ENCODE peak calls at places on chromosome 2, in five cellular contexts. One of them, this sample, is unnamed.

GRCh38 chr2:76391663-76392062 is 680.9 kb upstream of the GCFC2 start:
- DNase-seq in GM23248: no peak
- DNase-seq in A549: no peak
- DNase-seq in OCI-LY7: no peak
- DNase-seq in astrocyte: no peak
- DNase-seq in this sample: peak

GRCh38 chr2:25363733-25364132 is 22.0 kb upstream of the DNMT3A start:
- DNase-seq in OCI-LY7: no peak
- DNase-seq in GM23248: no peak
- DNase-seq in astrocyte: no peak
- DNase-seq in A549: no peak
- DNase-seq in this sample: no peak

GRCh38 chr2:194260185-194260584 is 1396.8 kb upstream of the SLC39A10 start:
- DNase-seq in A549: no peak
- DNase-seq in GM23248: no peak
- DNase-seq in astrocyte: no peak
- DNase-seq in OCI-LY7: no peak
- DNase-seq in this sample: no peak

GRCh38 chr2:30457316-30457715 is 10.3 kb downstream of the LCLAT1 start:
- DNase-seq in GM23248: no peak
- DNase-seq in A549: no peak
- DNase-seq in OCI-LY7: no peak
- DNase-seq in astrocyte: no peak
- DNase-seq in this sample: no peak

GRCh38 chr2:43840961-43841360 is 2.2 kb downstream of the ABCG8 start:
- DNase-seq in OCI-LY7: no peak
- DNase-seq in A549: no peak
- DNase-seq in GM23248: peak
- DNase-seq in astrocyte: no peak
- DNase-seq in this sample: no peak

GRCh38 chr2:74440378-74441110 is 1.2 kb downstream of the RTKN start:
- DNase-seq in OCI-LY7: peak
- DNase-seq in GM23248: peak
- DNase-seq in A549: peak
- DNase-seq in astrocyte: peak
- DNase-seq in this sample: peak

GRCh38 chr2:226554726-226555125 is 244.9 kb downstream of the IRS1 start:
- DNase-seq in GM23248: peak
- DNase-seq in OCI-LY7: no peak
- DNase-seq in A549: no peak
- DNase-seq in astrocyte: no peak
- DNase-seq in this sample: no peak

GRCh38 chr2:200615247-200615646 is 29.4 kb downstream of the AOX1 start:
- DNase-seq in astrocyte: peak
- DNase-seq in A549: peak
- DNase-seq in GM23248: peak
- DNase-seq in OCI-LY7: no peak
- DNase-seq in this sample: no peak

GRCh38 chr2:80086831-80087230 is 217.7 kb downstream of the LRRTM1 start:
- DNase-seq in astrocyte: peak
- DNase-seq in OCI-LY7: no peak
- DNase-seq in GM23248: peak
- DNase-seq in A549: no peak
- DNase-seq in this sample: no peak

GRCh38 chr2:99488587-99488998 is 1.2 kb downstream of the REV1 start:
- DNase-seq in astrocyte: peak
- DNase-seq in A549: no peak
- DNase-seq in OCI-LY7: peak
- DNase-seq in GM23248: peak
- DNase-seq in this sample: peak

GRCh38 chr2:1816414-1816911 is 72.1 kb upstream of the PXDN start:
- DNase-seq in astrocyte: peak
- DNase-seq in GM23248: peak
- DNase-seq in A549: no peak
- DNase-seq in OCI-LY7: no peak
- DNase-seq in this sample: no peak

GRCh38 chr2:152097291-152098032 is 1.4 kb downstream of the CACNB4 start:
- DNase-seq in GM23248: peak
- DNase-seq in OCI-LY7: no peak
- DNase-seq in astrocyte: no peak
- DNase-seq in A549: peak
- DNase-seq in this sample: no peak

GRCh38 chr2:36993841-36994620 is 27.7 kb upstream of the STRN start:
- DNase-seq in astrocyte: no peak
- DNase-seq in OCI-LY7: no peak
- DNase-seq in GM23248: peak
- DNase-seq in A549: no peak
- DNase-seq in this sample: no peak

GRCh38 chr2:43084699-43085091 is 141.7 kb downstream of the ZFP36L2 start:
- DNase-seq in GM23248: peak
- DNase-seq in OCI-LY7: no peak
- DNase-seq in astrocyte: peak
- DNase-seq in A549: no peak
- DNase-seq in this sample: peak

GRCh38 chr2:128324897-128325410 is 6.3 kb upstream of the HS6ST1 start:
- DNase-seq in OCI-LY7: no peak
- DNase-seq in GM23248: no peak
- DNase-seq in astrocyte: no peak
- DNase-seq in A549: no peak
- DNase-seq in this sample: peak

GRCh38 chr2:218010838-218011616 is 8.2 kb upstream of the TNS1 start:
- DNase-seq in GM23248: no peak
- DNase-seq in OCI-LY7: no peak
- DNase-seq in A549: no peak
- DNase-seq in astrocyte: no peak
- DNase-seq in this sample: no peak

GRCh38 chr2:108932736-108933135 is 56.3 kb downstream of the EDAR start:
- DNase-seq in OCI-LY7: no peak
- DNase-seq in GM23248: no peak
- DNase-seq in A549: no peak
- DNase-seq in astrocyte: no peak
- DNase-seq in this sample: no peak

GRCh38 chr2:108787209-108787558 is 613 bp downstream of the CCDC138 start:
- DNase-seq in astrocyte: no peak
- DNase-seq in A549: no peak
- DNase-seq in OCI-LY7: no peak
- DNase-seq in GM23248: no peak
- DNase-seq in this sample: no peak

GRCh38 chr2:191643425-191643824 is 34.5 kb upstream of the NABP1 start:
- DNase-seq in GM23248: no peak
- DNase-seq in OCI-LY7: no peak
- DNase-seq in astrocyte: no peak
- DNase-seq in A549: no peak
- DNase-seq in this sample: no peak

GRCh38 chr2:237733677-237734300 is 64.8 kb upstream of the RBM44 start:
- DNase-seq in A549: no peak
- DNase-seq in OCI-LY7: no peak
- DNase-seq in GM23248: no peak
- DNase-seq in astrocyte: no peak
- DNase-seq in this sample: no peak

GRCh38 chr2:192011196-192011595 is 164.3 kb upstream of the CAVIN2 start:
- DNase-seq in OCI-LY7: no peak
- DNase-seq in GM23248: no peak
- DNase-seq in A549: no peak
- DNase-seq in astrocyte: peak
- DNase-seq in this sample: no peak

GRCh38 chr2:193695367-193695766 is 1500.6 kb upstream of the TMEFF2 start:
- DNase-seq in astrocyte: peak
- DNase-seq in GM23248: peak
- DNase-seq in A549: no peak
- DNase-seq in OCI-LY7: peak
- DNase-seq in this sample: peak

GRCh38 chr2:143891879-143892308 is 628.0 kb downstream of the ZEB2 start:
- DNase-seq in GM23248: no peak
- DNase-seq in OCI-LY7: no peak
- DNase-seq in astrocyte: no peak
- DNase-seq in A549: no peak
- DNase-seq in this sample: no peak

GRCh38 chr2:112006076-112006410 is 49.0 kb upstream of the TMEM87B start:
- DNase-seq in astrocyte: peak
- DNase-seq in A549: no peak
- DNase-seq in GM23248: peak
- DNase-seq in OCI-LY7: no peak
- DNase-seq in this sample: no peak

GRCh38 chr2:99975386-99975785 is 167.0 kb downstream of the AFF3 start:
- DNase-seq in GM23248: peak
- DNase-seq in astrocyte: peak
- DNase-seq in A549: no peak
- DNase-seq in OCI-LY7: no peak
- DNase-seq in this sample: no peak

GRCh38 chr2:239831272-239831731 is 193.8 kb downstream of the NDUFA10 start:
- DNase-seq in GM23248: no peak
- DNase-seq in astrocyte: no peak
- DNase-seq in A549: no peak
- DNase-seq in OCI-LY7: no peak
- DNase-seq in this sample: no peak

GRCh38 chr2:28821295-28821958 is 10.8 kb downstream of the SPDYA start:
- DNase-seq in OCI-LY7: peak
- DNase-seq in astrocyte: peak
- DNase-seq in A549: peak
- DNase-seq in GM23248: peak
- DNase-seq in this sample: peak

GRCh38 chr2:37585295-37585908 is 86.0 kb downstream of the CDC42EP3 start:
- DNase-seq in OCI-LY7: no peak
- DNase-seq in A549: no peak
- DNase-seq in GM23248: no peak
- DNase-seq in astrocyte: no peak
- DNase-seq in this sample: no peak

GRCh38 chr2:144324446-144325045 is 195.4 kb downstream of the ZEB2 start:
- DNase-seq in OCI-LY7: no peak
- DNase-seq in astrocyte: peak
- DNase-seq in GM23248: no peak
- DNase-seq in A549: no peak
- DNase-seq in this sample: no peak

GRCh38 chr2:15127876-15128275 is 433.3 kb downstream of the NBAS start:
- DNase-seq in astrocyte: no peak
- DNase-seq in A549: no peak
- DNase-seq in GM23248: no peak
- DNase-seq in OCI-LY7: no peak
- DNase-seq in this sample: no peak

GRCh38 chr2:44100351-44100750 is 68.3 kb upstream of the PPM1B start:
- DNase-seq in astrocyte: peak
- DNase-seq in GM23248: peak
- DNase-seq in A549: peak
- DNase-seq in OCI-LY7: no peak
- DNase-seq in this sample: no peak

GRCh38 chr2:112187805-112188596 is 49.8 kb downstream of the FBLN7 start:
- DNase-seq in astrocyte: peak
- DNase-seq in GM23248: no peak
- DNase-seq in OCI-LY7: peak
- DNase-seq in A549: no peak
- DNase-seq in this sample: peak

GRCh38 chr2:94874277-94874997 is 3.2 kb downstream of the TEKT4 start:
- DNase-seq in A549: peak
- DNase-seq in OCI-LY7: peak
- DNase-seq in GM23248: peak
- DNase-seq in astrocyte: no peak
- DNase-seq in this sample: peak

GRCh38 chr2:240811346-240812300 is 8.4 kb downstream of the KIF1A start:
- DNase-seq in A549: no peak
- DNase-seq in GM23248: no peak
- DNase-seq in OCI-LY7: no peak
- DNase-seq in astrocyte: no peak
- DNase-seq in this sample: no peak

GRCh38 chr2:49840428-49840975 is 686.2 kb upstream of the FSHR start:
- DNase-seq in GM23248: no peak
- DNase-seq in OCI-LY7: no peak
- DNase-seq in astrocyte: no peak
- DNase-seq in A549: no peak
- DNase-seq in this sample: no peak

GRCh38 chr2:27844821-27845255 is 45.3 kb downstream of the RBKS start:
- DNase-seq in OCI-LY7: no peak
- DNase-seq in GM23248: no peak
- DNase-seq in A549: no peak
- DNase-seq in astrocyte: peak
- DNase-seq in this sample: no peak

GRCh38 chr2:58540680-58541079 is 299.6 kb upstream of the FANCL start:
- DNase-seq in OCI-LY7: no peak
- DNase-seq in A549: no peak
- DNase-seq in astrocyte: no peak
- DNase-seq in GM23248: no peak
- DNase-seq in this sample: no peak

GRCh38 chr2:159890945-159891588 is 93.1 kb upstream of the CD302 start:
- DNase-seq in A549: no peak
- DNase-seq in astrocyte: no peak
- DNase-seq in GM23248: no peak
- DNase-seq in OCI-LY7: no peak
- DNase-seq in this sample: no peak

DNA sequence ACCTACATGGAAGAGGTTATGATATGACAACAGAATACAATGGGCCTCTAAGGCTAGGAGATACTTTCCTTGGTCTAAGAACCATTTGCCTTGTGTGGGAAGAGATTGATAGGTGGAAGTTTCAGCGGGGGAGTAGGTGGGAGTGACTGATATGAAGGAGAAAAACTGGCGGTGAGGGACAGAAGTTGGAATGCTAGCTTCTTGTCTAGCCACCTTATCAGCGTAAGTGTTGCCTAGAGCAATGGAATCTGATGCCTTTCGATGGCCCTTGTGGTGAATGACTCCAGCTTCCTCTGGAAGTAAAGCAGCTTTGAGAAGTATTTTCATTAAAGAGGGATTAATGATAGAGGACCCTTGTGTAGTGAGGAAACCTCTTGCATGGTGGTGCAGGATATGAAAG is 121.3 kb upstream of the GULP1 start:
- DNase-seq in OCI-LY7: no peak
- DNase-seq in astrocyte: no peak
- DNase-seq in A549: no peak
- DNase-seq in GM23248: no peak
- DNase-seq in this sample: no peak
- H3K27ac ChIP-seq in OCI-LY7: no peak
- H3K27ac ChIP-seq in astrocyte: no peak
- H3K27ac ChIP-seq in A549: no peak
- H3K27ac ChIP-seq in GM23248: no peak
- H3K27ac ChIP-seq in this sample: no peak

GRCh38 chr2:24354382-24354781 is 6.0 kb downstream of the ITSN2 start:
- DNase-seq in GM23248: no peak
- DNase-seq in astrocyte: no peak
- DNase-seq in A549: no peak
- DNase-seq in OCI-LY7: no peak
- DNase-seq in this sample: no peak
- H3K4me2 ChIP-seq in GM23248: no peak
- H3K4me2 ChIP-seq in astrocyte: no peak
- H3K4me2 ChIP-seq in A549: no peak
- H3K4me2 ChIP-seq in OCI-LY7: peak
- H3K4me2 ChIP-seq in this sample: no peak

GRCh38 chr2:120642646-120643045 is 93.0 kb upstream of the GLI2 start:
- DNase-seq in OCI-LY7: no peak
- DNase-seq in GM23248: no peak
- DNase-seq in A549: no peak
- DNase-seq in astrocyte: no peak
- DNase-seq in this sample: no peak
- H3K27ac ChIP-seq in OCI-LY7: no peak
- H3K27ac ChIP-seq in GM23248: no peak
- H3K27ac ChIP-seq in A549: no peak
- H3K27ac ChIP-seq in astrocyte: no peak
- H3K27ac ChIP-seq in this sample: no peak

GRCh38 chr2:132950986-132951385 is 281.0 kb upstream of the LYPD1 start:
- DNase-seq in A549: no peak
- DNase-seq in GM23248: no peak
- DNase-seq in astrocyte: no peak
- DNase-seq in OCI-LY7: no peak
- DNase-seq in this sample: no peak
- H3K4me2 ChIP-seq in A549: no peak
- H3K4me2 ChIP-seq in GM23248: no peak
- H3K4me2 ChIP-seq in astrocyte: no peak
- H3K4me2 ChIP-seq in OCI-LY7: no peak
- H3K4me2 ChIP-seq in this sample: no peak

This sample was measured in DND-41.